ENCODE peak calls at places on chromosomes 4 and X, in five cellular contexts. G is AML-193; N is fibroblast of lung; H is glutamatergic neuron; L is activated CD4-positive, alpha-beta T cell treated with anti-CD3 and anti-CD28 coated beads for 36 hours. W is an unnamed sample.

GRCh38 chrX:64204252-64204651 is 1.3 kb downstream of the AMER1 start:
- DNase-seq in N (peak; percentile 8), L (no peak), H (peak; percentile 36), G (no peak), W (no peak)

GRCh38 chr4:110068248-110068647 is 130.2 kb downstream of the ELOVL6 start:
- DNase-seq in H (no peak), N (no peak), G (no peak), L (no peak), W (no peak)

GRCh38 chr4:88027611-88028608 is 20.5 kb downstream of the PKD2 start:
- DNase-seq in H (no peak), N (peak; percentile 93), L (no peak), G (peak; percentile 82), W (peak; percentile 68)

GRCh38 chr4:79597266-79597665 is 189.2 kb upstream of the GK2 start:
- DNase-seq in G (no peak), H (no peak), L (no peak), N (peak; percentile 78), W (peak; percentile 23)

GRCh38 chr4:82797048-82797590 is 1.5 kb downstream of the SCD5 start:
- DNase-seq in L (peak; percentile 16), G (no peak), N (no peak), H (peak; percentile 28), W (no peak)

GRCh38 chr4:3017504-3017903 is 54.1 kb downstream of the GRK4 start:
- DNase-seq in N (no peak), G (no peak), L (no peak), H (no peak), W (no peak)

GRCh38 chrX:9071031-9071650 is 37.2 kb upstream of the FAM9B start:
- DNase-seq in L (no peak), H (no peak), N (no peak), G (no peak), W (no peak)

GRCh38 chrX:8484360-8484759 is 19.7 kb downstream of the VCX3B start:
- DNase-seq in L (no peak), N (no peak), G (no peak), H (no peak), W (no peak)

GRCh38 chrX:48937065-48937907 is 18.5 kb upstream of the PIM2 start:
- DNase-seq in H (no peak), N (no peak), L (peak; percentile 93), G (peak; percentile 78), W (no peak)

GRCh38 chrX:19342331-19342906 is 1.3 kb upstream of the PDHA1 start:
- DNase-seq in N (peak; percentile 28), G (peak; percentile 8), H (no peak), L (no peak), W (no peak)

GRCh38 chr4:612052-612748 is 13.2 kb upstream of the PDE6B start:
- DNase-seq in G (no peak), L (no peak), H (no peak), N (no peak), W (no peak)

GRCh38 chr4:96742332-96743014 is 902.6 kb downstream of the PDHA2 start:
- DNase-seq in L (no peak), H (no peak), G (no peak), N (no peak), W (no peak)

GRCh38 chr4:20253799-20254409 is 2.2 kb downstream of the SLIT2 start:
- DNase-seq in L (no peak), G (no peak), H (peak; percentile 46), N (peak; percentile 32), W (no peak)

GRCh38 chr4:153217440-153217839 is 13.2 kb downstream of the TRIM2 start:
- DNase-seq in H (no peak), N (peak; percentile 42), L (no peak), G (no peak), W (no peak)

GRCh38 chrX:68462197-68462596 is 28.9 kb upstream of the OPHN1 start:
- DNase-seq in L (no peak), N (no peak), G (no peak), H (no peak), W (no peak)

GRCh38 chrX:56314334-56314733 is 82.2 kb downstream of the KLF8 start:
- DNase-seq in H (no peak), G (no peak), L (no peak), N (no peak), W (no peak)

GRCh38 chr4:27272264-27272663 is 411.6 kb downstream of the STIM2 start:
- DNase-seq in G (no peak), H (no peak), L (no peak), N (no peak), W (no peak)

GRCh38 chr4:3337811-3338210 is 45.0 kb downstream of the RGS12 start:
- DNase-seq in N (no peak), G (no peak), H (no peak), L (no peak), W (no peak)

GRCh38 chr4:87469390-87469789 is 47.0 kb downstream of the NUDT9 start:
- DNase-seq in H (no peak), N (no peak), G (no peak), L (no peak), W (no peak)

GRCh38 chrX:71616672-71617529 is 1.4 kb downstream of the CXCR3 start:
- DNase-seq in H (no peak), N (no peak), G (no peak), L (peak; percentile 41), W (no peak)

GRCh38 chr4:127975121-127975770 is 10.0 kb downstream of the ABHD18 start:
- DNase-seq in H (no peak), G (no peak), N (peak; percentile 78), L (no peak), W (peak; percentile 10)

GRCh38 chr4:186149872-186150271 is 41.5 kb upstream of the CYP4V2 start:
- DNase-seq in N (peak; percentile 53), G (no peak), H (peak; percentile 72), L (no peak), W (no peak)

GRCh38 chrX:155747520-155747919 is 133.6 kb upstream of the VAMP7 start:
- DNase-seq in G (peak; percentile 44), L (no peak), N (no peak), H (no peak), W (no peak)

GRCh38 chr4:190020790-190021717 is 6.0 kb downstream of the FRG2 start:
- DNase-seq in N (peak; percentile 27), H (peak; percentile 65), G (no peak), L (peak; percentile 55), W (no peak)

GRCh38 chr4:38818441-38818976 is 13.9 kb upstream of the TLR1 start:
- DNase-seq in L (no peak), G (no peak), N (no peak), H (no peak), W (no peak)

GRCh38 chrX:136754641-136755040 is 26.1 kb downstream of the ARHGEF6 start:
- DNase-seq in G (peak; percentile 32), L (peak; percentile 59), H (no peak), N (no peak), W (no peak)

GRCh38 chr4:169115897-169116254 is 105.8 kb upstream of the CBR4 start:
- DNase-seq in L (peak; percentile 43), G (no peak), H (no peak), N (peak; percentile 96), W (peak; percentile 91)

GRCh38 chrX:17788439-17788838 is 51.1 kb downstream of the SCML1 start:
- DNase-seq in G (peak; percentile 0), L (peak; percentile 59), N (peak; percentile 47), H (peak; percentile 46), W (no peak)

GRCh38 chr4:4206204-4206603 is 20.5 kb downstream of the OTOP1 start:
- DNase-seq in H (no peak), L (no peak), N (no peak), G (no peak), W (no peak)

GRCh38 chrX:1824855-1825254 is 210.0 kb downstream of the ASMT start:
- DNase-seq in H (no peak), L (no peak), G (no peak), N (no peak), W (no peak)

GRCh38 chr4:26458104-26458503 is 32.2 kb downstream of the CCKAR start:
- DNase-seq in G (no peak), H (no peak), N (peak; percentile 79), L (peak; percentile 13), W (no peak)

GRCh38 chr4:139256349-139256748 is 23.7 kb downstream of the MGARP start:
- DNase-seq in G (no peak), N (no peak), L (no peak), H (no peak), W (no peak)

GRCh38 chrX:77899081-77899828 is at the start of gene COX7B:
- DNase-seq in H (peak; percentile 21), L (peak; percentile 71), G (peak; percentile 89), N (peak; percentile 98), W (peak; percentile 91)

GRCh38 chrX:43953218-43953617 is 20.0 kb downstream of the NDP start:
- DNase-seq in G (no peak), L (no peak), N (no peak), H (no peak), W (no peak)

GRCh38 chrX:9785944-9786741 is at the start of gene SHROOM2:
- DNase-seq in G (no peak), H (peak; percentile 19), L (peak; percentile 10), N (no peak), W (no peak)

GRCh38 chr4:3241905-3242304 is 7.1 kb upstream of the MSANTD1 start:
- DNase-seq in G (no peak), H (no peak), N (peak; percentile 88), L (no peak), W (peak; percentile 36)